ENCODE peak calls at places on chromosomes 5 and 9, in five cellular contexts. One of them, this sample, is unnamed. For H3K4me1, the result is how much of the 10 kb centered on the place peaks cover.

GRCh38 chr5:169222934-169223594 is 77.9 kb downstream of the SLIT3 start:
- DNase-seq in A549: no peak
- DNase-seq in suprapubic skin: no peak
- DNase-seq in heart right ventricle: no peak
- DNase-seq in heart left ventricle: no peak
- DNase-seq in this sample: no peak

GRCh38 chr5:177496111-177497010 is 1.0 kb downstream of the PDLIM7 start:
- DNase-seq in heart left ventricle: peak
- DNase-seq in suprapubic skin: peak
- DNase-seq in heart right ventricle: no peak
- DNase-seq in A549: peak
- DNase-seq in this sample: peak

GRCh38 chr5:4553130-4553529 is 587.0 kb upstream of the ADAMTS16 start:
- DNase-seq in suprapubic skin: no peak
- DNase-seq in A549: no peak
- DNase-seq in heart right ventricle: no peak
- DNase-seq in heart left ventricle: no peak
- DNase-seq in this sample: no peak

GRCh38 chr9:91376239-91376638 is 14.5 kb upstream of the AUH start:
- DNase-seq in A549: no peak
- DNase-seq in suprapubic skin: no peak
- DNase-seq in heart right ventricle: no peak
- DNase-seq in heart left ventricle: no peak
- DNase-seq in this sample: no peak

GRCh38 chr5:103519550-103519949 is 43.0 kb downstream of the NUDT12 start:
- DNase-seq in A549: no peak
- DNase-seq in heart right ventricle: no peak
- DNase-seq in heart left ventricle: no peak
- DNase-seq in suprapubic skin: no peak
- DNase-seq in this sample: no peak

GRCh38 chr5:1538276-1538675 is 14.5 kb upstream of the LPCAT1 start:
- DNase-seq in A549: no peak
- DNase-seq in heart left ventricle: peak
- DNase-seq in heart right ventricle: no peak
- DNase-seq in suprapubic skin: peak
- DNase-seq in this sample: peak

GRCh38 chr9:98821831-98822230 is 14.4 kb downstream of the GALNT12 start:
- DNase-seq in heart right ventricle: no peak
- DNase-seq in A549: no peak
- DNase-seq in suprapubic skin: no peak
- DNase-seq in heart left ventricle: no peak
- DNase-seq in this sample: no peak

GRCh38 chr9:27292646-27293045 is 4.3 kb downstream of the EQTN start:
- DNase-seq in heart left ventricle: no peak
- DNase-seq in heart right ventricle: no peak
- DNase-seq in A549: no peak
- DNase-seq in suprapubic skin: peak
- DNase-seq in this sample: no peak

GRCh38 chr5:55923873-55924500 is 70.8 kb downstream of the IL6ST start:
- DNase-seq in heart right ventricle: no peak
- DNase-seq in suprapubic skin: no peak
- DNase-seq in heart left ventricle: no peak
- DNase-seq in A549: no peak
- DNase-seq in this sample: no peak

GRCh38 chr5:181246276-181247050 is 2.8 kb upstream of the RACK1 start:
- DNase-seq in suprapubic skin: peak
- DNase-seq in heart left ventricle: peak
- DNase-seq in A549: peak
- DNase-seq in heart right ventricle: peak
- DNase-seq in this sample: peak

GRCh38 chr5:94422819-94423218 is 195.6 kb downstream of the KIAA0825 start:
- DNase-seq in A549: no peak
- DNase-seq in suprapubic skin: no peak
- DNase-seq in heart right ventricle: no peak
- DNase-seq in heart left ventricle: no peak
- DNase-seq in this sample: no peak

DNA sequence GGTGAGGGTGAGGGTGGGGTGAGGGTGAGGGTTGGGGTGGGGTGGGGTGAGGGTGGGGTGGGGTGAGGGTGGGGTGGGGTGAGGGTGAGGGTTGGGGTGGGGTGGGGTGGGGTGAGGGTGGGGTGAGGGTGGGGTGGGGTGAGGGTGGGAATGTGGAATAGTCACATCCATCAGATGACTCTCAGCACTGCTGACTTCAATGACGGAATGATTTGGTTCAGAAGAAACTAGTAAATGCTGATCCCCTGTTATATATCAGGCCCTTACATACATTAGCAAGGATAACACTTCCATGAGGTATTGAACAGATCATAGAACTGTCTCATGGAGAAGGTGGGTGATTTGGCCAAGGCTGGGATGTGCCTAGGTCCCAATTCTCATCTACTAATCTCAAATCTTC is 24.5 kb upstream of the C5orf47 start:
- DNase-seq in heart right ventricle: no peak
- DNase-seq in heart left ventricle: no peak
- DNase-seq in suprapubic skin: no peak
- DNase-seq in A549: no peak
- DNase-seq in this sample: no peak
- H3K27ac ChIP-seq in heart right ventricle: no peak
- H3K27ac ChIP-seq in heart left ventricle: peak
- H3K27ac ChIP-seq in suprapubic skin: no peak
- H3K27ac ChIP-seq in A549: peak
- H3K27ac ChIP-seq in this sample: no peak

GRCh38 chr9:94802795-94803194 is 76.3 kb downstream of the AOPEP start:
- DNase-seq in heart right ventricle: no peak
- DNase-seq in heart left ventricle: no peak
- DNase-seq in A549: no peak
- DNase-seq in suprapubic skin: no peak
- DNase-seq in this sample: no peak
- H3K4me1 ChIP-seq in heart right ventricle: half or more
- H3K4me1 ChIP-seq in heart left ventricle: under half
- H3K4me1 ChIP-seq in A549: half or more
- H3K4me1 ChIP-seq in suprapubic skin: half or more
- H3K4me1 ChIP-seq in this sample: under half

GRCh38 chr5:61163905-61164304 is 1.6 kb upstream of the SMIM15 start:
- DNase-seq in A549: no peak
- DNase-seq in heart left ventricle: no peak
- DNase-seq in heart right ventricle: no peak
- DNase-seq in suprapubic skin: no peak
- DNase-seq in this sample: no peak
- H3K4me3 ChIP-seq in A549: no peak
- H3K4me3 ChIP-seq in heart left ventricle: no peak
- H3K4me3 ChIP-seq in heart right ventricle: no peak
- H3K4me3 ChIP-seq in suprapubic skin: no peak
- H3K4me3 ChIP-seq in this sample: no peak

GRCh38 chr5:26343801-26344310 is 694.5 kb downstream of the CDH9 start:
- DNase-seq in heart right ventricle: no peak
- DNase-seq in A549: no peak
- DNase-seq in suprapubic skin: no peak
- DNase-seq in heart left ventricle: no peak
- DNase-seq in this sample: no peak

DNA sequence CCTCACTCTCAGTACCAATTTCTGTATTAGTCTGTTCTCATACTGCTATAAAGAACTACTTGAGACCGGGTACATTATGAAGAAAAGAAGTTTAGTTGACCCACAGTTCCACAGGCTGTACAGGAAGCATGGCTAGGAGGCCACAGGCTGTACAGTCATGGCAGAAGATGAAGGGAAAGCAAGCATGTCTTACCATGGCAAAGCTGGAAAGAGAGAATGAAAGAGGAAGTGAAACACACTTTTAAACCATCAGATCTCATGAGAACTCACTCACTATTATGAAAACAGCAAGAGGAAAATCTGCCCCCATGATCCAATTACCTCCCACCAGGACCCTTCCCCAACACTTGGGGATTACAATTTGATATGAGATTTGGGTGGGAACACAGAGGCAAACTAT is 698.8 kb downstream of the CDH9 start:
- DNase-seq in heart left ventricle: no peak
- DNase-seq in suprapubic skin: no peak
- DNase-seq in A549: no peak
- DNase-seq in heart right ventricle: no peak
- DNase-seq in this sample: no peak
- H3K27ac ChIP-seq in heart left ventricle: no peak
- H3K27ac ChIP-seq in suprapubic skin: no peak
- H3K27ac ChIP-seq in A549: no peak
- H3K27ac ChIP-seq in heart right ventricle: no peak
- H3K27ac ChIP-seq in this sample: no peak

GRCh38 chr5:134118212-134118611 is 3.7 kb downstream of the TCF7 start:
- DNase-seq in suprapubic skin: no peak
- DNase-seq in A549: no peak
- DNase-seq in heart right ventricle: no peak
- DNase-seq in heart left ventricle: no peak
- DNase-seq in this sample: no peak

GRCh38 chr5:134123360-134123759 is 8.9 kb downstream of the TCF7 start:
- DNase-seq in suprapubic skin: no peak
- DNase-seq in A549: no peak
- DNase-seq in heart left ventricle: no peak
- DNase-seq in heart right ventricle: no peak
- DNase-seq in this sample: no peak

GRCh38 chr5:134119720-134120119 is 5.2 kb downstream of the TCF7 start:
- DNase-seq in heart right ventricle: no peak
- DNase-seq in suprapubic skin: no peak
- DNase-seq in heart left ventricle: no peak
- DNase-seq in A549: no peak
- DNase-seq in this sample: no peak

GRCh38 chr5:134122530-134122929 is 8.0 kb downstream of the TCF7 start:
- DNase-seq in heart right ventricle: no peak
- DNase-seq in A549: no peak
- DNase-seq in heart left ventricle: no peak
- DNase-seq in suprapubic skin: no peak
- DNase-seq in this sample: no peak

DNA sequence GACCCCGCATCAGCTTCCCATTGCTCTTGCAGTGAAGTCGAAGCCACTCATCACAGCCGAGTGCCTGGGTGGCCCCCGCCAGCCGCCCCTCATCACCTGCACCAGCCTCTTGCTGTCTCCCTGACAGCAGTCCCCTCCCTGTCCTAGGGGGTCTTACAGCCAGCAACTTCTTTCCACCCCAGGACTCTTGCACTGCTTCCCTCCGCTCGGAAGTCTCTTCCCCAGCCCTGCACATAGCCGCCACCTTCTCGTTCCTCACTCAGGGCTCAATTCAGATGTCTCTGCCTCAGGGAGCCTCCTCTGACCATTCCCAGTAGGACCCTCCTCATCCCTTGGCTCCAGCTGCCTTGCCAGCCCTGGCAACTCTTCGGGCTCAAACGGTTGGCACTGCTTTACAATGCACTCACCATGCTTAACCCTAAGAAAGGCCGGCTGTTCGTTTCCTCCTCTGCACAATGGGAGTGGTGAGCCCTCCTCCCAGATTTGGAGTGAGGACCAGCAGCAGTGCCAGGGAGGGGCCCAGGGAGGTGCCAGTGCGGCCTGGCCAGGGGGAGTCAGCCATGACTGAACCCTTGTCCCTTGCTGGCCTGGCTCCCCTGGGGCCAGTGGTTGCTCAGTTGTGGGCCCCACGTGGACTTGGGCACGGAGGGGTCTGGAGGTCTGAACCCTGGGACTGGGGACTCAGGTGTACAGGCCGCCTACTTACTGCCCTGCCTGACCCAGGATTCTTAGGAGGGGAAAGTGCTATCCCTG is 6.1 kb downstream of the TCF7 start:
- DNase-seq in heart left ventricle: no peak
- DNase-seq in heart right ventricle: no peak
- DNase-seq in A549: no peak
- DNase-seq in suprapubic skin: no peak
- DNase-seq in this sample: no peak
- H3K4me1 ChIP-seq in heart left ventricle: under half
- H3K4me1 ChIP-seq in heart right ventricle: under half
- H3K4me1 ChIP-seq in A549: under half
- H3K4me1 ChIP-seq in suprapubic skin: under half
- H3K4me1 ChIP-seq in this sample: under half

GRCh38 chr5:134247411-134247810 is 21.5 kb upstream of the PPP2CA start:
- DNase-seq in A549: no peak
- DNase-seq in suprapubic skin: no peak
- DNase-seq in heart right ventricle: no peak
- DNase-seq in heart left ventricle: no peak
- DNase-seq in this sample: no peak

GRCh38 chr5:134246771-134247329 is 21.0 kb upstream of the PPP2CA start:
- DNase-seq in A549: no peak
- DNase-seq in heart left ventricle: no peak
- DNase-seq in heart right ventricle: peak
- DNase-seq in suprapubic skin: no peak
- DNase-seq in this sample: no peak

GRCh38 chr5:134247825-134248224 is 22.0 kb upstream of the PPP2CA start:
- DNase-seq in A549: no peak
- DNase-seq in suprapubic skin: no peak
- DNase-seq in heart right ventricle: no peak
- DNase-seq in heart left ventricle: no peak
- DNase-seq in this sample: no peak

GRCh38 chr5:134245692-134246091 is 19.8 kb upstream of the PPP2CA start:
- DNase-seq in A549: no peak
- DNase-seq in heart right ventricle: no peak
- DNase-seq in suprapubic skin: no peak
- DNase-seq in heart left ventricle: no peak
- DNase-seq in this sample: no peak

GRCh38 chr5:134245101-134245604 is 19.3 kb upstream of the PPP2CA start:
- DNase-seq in heart right ventricle: no peak
- DNase-seq in suprapubic skin: no peak
- DNase-seq in heart left ventricle: no peak
- DNase-seq in A549: no peak
- DNase-seq in this sample: no peak
- H3K4me3 ChIP-seq in heart right ventricle: no peak
- H3K4me3 ChIP-seq in suprapubic skin: no peak
- H3K4me3 ChIP-seq in heart left ventricle: no peak
- H3K4me3 ChIP-seq in A549: no peak
- H3K4me3 ChIP-seq in this sample: no peak

DNA sequence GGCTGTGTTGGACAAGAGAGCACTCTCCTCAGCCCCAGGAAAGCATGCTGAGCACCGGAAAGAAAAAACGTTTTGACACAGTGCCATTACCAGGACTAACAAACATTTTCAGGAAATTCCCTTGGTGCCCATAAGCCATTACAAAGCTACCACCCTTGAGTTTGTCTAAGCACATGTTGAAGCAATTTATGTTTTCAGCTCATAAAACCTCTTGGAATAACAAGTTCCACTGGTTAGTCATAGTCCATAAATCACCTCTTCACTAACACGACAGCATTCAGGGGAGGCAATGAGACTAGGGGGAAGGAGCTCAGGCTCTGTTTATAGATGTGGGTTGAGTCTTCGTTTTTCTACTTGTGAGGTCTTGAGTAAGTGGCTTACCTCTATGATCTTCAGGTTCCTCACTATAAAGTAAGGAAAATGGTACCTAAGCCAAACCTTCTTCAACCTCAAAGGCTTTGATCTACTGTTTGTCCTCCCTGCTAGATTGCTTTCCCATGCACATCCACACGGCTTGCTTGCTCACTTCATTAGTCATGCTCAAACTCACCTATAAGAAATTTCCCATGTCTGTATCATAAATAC is 65.4 kb downstream of the DRD1 start:
- DNase-seq in heart left ventricle: no peak
- DNase-seq in A549: peak
- DNase-seq in suprapubic skin: no peak
- DNase-seq in heart right ventricle: no peak
- DNase-seq in this sample: no peak
- H3K27ac ChIP-seq in heart left ventricle: no peak
- H3K27ac ChIP-seq in A549: peak
- H3K27ac ChIP-seq in suprapubic skin: no peak
- H3K27ac ChIP-seq in heart right ventricle: no peak
- H3K27ac ChIP-seq in this sample: no peak

GRCh38 chr5:35857606-35858205 is 1.0 kb downstream of the IL7R start:
- DNase-seq in A549: no peak
- DNase-seq in heart left ventricle: no peak
- DNase-seq in heart right ventricle: no peak
- DNase-seq in suprapubic skin: no peak
- DNase-seq in this sample: no peak
- H3K4me1 ChIP-seq in A549: under half
- H3K4me1 ChIP-seq in heart left ventricle: under half
- H3K4me1 ChIP-seq in heart right ventricle: under half
- H3K4me1 ChIP-seq in suprapubic skin: under half
- H3K4me1 ChIP-seq in this sample: under half